ENCODE peak calls at places on chromosomes 4 and X, in nine cellular contexts. H, T, L, A, R, Y, M, J and I are unnamed samples.

GRCh38 chr4:94298725-94299252 is 43.8 kb downstream of the HPGDS start:
- DNase-seq in M (no peak), H (no peak), A (no peak), L (no peak), R (no peak), T (no peak), Y (no peak), J (no peak), I (no peak)

GRCh38 chrX:40166582-40166981 is 68.8 kb upstream of the BCOR start:
- DNase-seq in Y (no peak), L (no peak), H (no peak), R (peak), T (peak), A (no peak), M (no peak), J (no peak), I (no peak)

GRCh38 chr4:42151568-42152506 is 618 bp downstream of the BEND4 start:
- DNase-seq in A (peak), J (peak), H (no peak), Y (peak), M (no peak), T (peak), L (no peak), R (peak), I (no peak)

GRCh38 chr4:128483041-128483440 is 195.4 kb upstream of the PGRMC2 start:
- DNase-seq in L (no peak), J (no peak), A (peak), T (peak), R (no peak), H (no peak), Y (no peak), M (no peak), I (no peak)

GRCh38 chr4:54197926-54198325 is 31.2 kb upstream of the PDGFRA start:
- DNase-seq in R (no peak), T (no peak), H (no peak), L (no peak), J (no peak), A (peak), M (no peak), Y (no peak), I (no peak)

GRCh38 chr4:26891054-26891453 is 30.4 kb downstream of the STIM2 start:
- DNase-seq in R (no peak), L (no peak), J (no peak), Y (no peak), A (no peak), M (no peak), H (no peak), T (no peak), I (no peak)

GRCh38 chr4:83128235-83128929 is 13.9 kb upstream of the PLAC8 start:
- DNase-seq in M (no peak), H (no peak), J (no peak), Y (no peak), A (no peak), L (no peak), R (no peak), T (no peak), I (no peak)

GRCh38 chr4:144872508-144873293 is 225.3 kb downstream of the ANAPC10 start:
- DNase-seq in J (peak), Y (no peak), T (no peak), H (no peak), R (no peak), L (no peak), M (no peak), A (no peak), I (no peak)

GRCh38 chrX:79413009-79413408 is 45.9 kb upstream of the ITM2A start:
- DNase-seq in Y (no peak), R (peak), T (no peak), A (peak), H (no peak), M (no peak), L (no peak), J (no peak), I (no peak)

GRCh38 chr4:158209825-158210807 is at the start of gene TMEM144:
- DNase-seq in M (peak), J (peak), Y (peak), R (no peak), A (peak), L (peak), H (peak), T (peak), I (peak)

GRCh38 chrX:39067866-39068265 is 266.6 kb downstream of the MID1IP1 start:
- DNase-seq in J (no peak), H (no peak), Y (no peak), L (no peak), R (no peak), T (no peak), A (no peak), M (no peak), I (no peak)

GRCh38 chr4:187176261-187176910 is 452.7 kb upstream of the FAT1 start:
- DNase-seq in R (peak), J (no peak), T (no peak), Y (no peak), H (no peak), M (no peak), L (no peak), A (no peak), I (no peak)

GRCh38 chrX:140050906-140051305 is 85.6 kb upstream of the CXorf66 start:
- DNase-seq in Y (no peak), A (no peak), R (no peak), H (no peak), M (no peak), L (no peak), J (no peak), T (no peak), I (no peak)

GRCh38 chr4:110586137-110586850 is 36.6 kb downstream of the PITX2 start:
- DNase-seq in M (no peak), L (no peak), R (peak), A (peak), Y (no peak), H (no peak), T (no peak), J (no peak), I (no peak)

GRCh38 chrX:56813318-56813837 is 84.3 kb downstream of the NBDY start:
- DNase-seq in R (no peak), T (no peak), Y (no peak), J (no peak), L (no peak), M (no peak), H (no peak), A (no peak), I (no peak)

GRCh38 chr4:74546020-74546419 is 101.1 kb downstream of the AREG start:
- DNase-seq in J (no peak), A (no peak), R (no peak), L (no peak), T (no peak), H (no peak), Y (no peak), M (no peak), I (no peak)

GRCh38 chrX:138128025-138128671 is 562.2 kb downstream of the ZIC3 start:
- DNase-seq in Y (no peak), A (peak), J (peak), L (no peak), R (peak), H (no peak), T (peak), M (no peak), I (no peak)

GRCh38 chrX:115560978-115561604 is at the start of gene PLS3:
- DNase-seq in Y (peak), R (peak), M (peak), L (peak), T (peak), A (peak), J (peak), H (peak), I (peak)
- H3K27ac ChIP-seq in Y (peak), R (peak), M (peak), L (peak), T (peak), A (peak), J (peak), H (peak), I (peak)

GRCh38 chr4:109206610-109207009 is 95.8 kb downstream of the COL25A1 start:
- DNase-seq in R (no peak), T (no peak), J (no peak), M (no peak), H (no peak), A (no peak), Y (no peak), L (no peak), I (no peak)
- H3K27ac ChIP-seq in R (no peak), T (no peak), J (no peak), M (no peak), H (no peak), A (no peak), Y (no peak), L (no peak), I (no peak)

GRCh38 chr4:79865253-79865652 is 207.8 kb downstream of the ANTXR2 start:
- DNase-seq in M (no peak), L (no peak), T (no peak), Y (no peak), H (no peak), A (no peak), R (no peak), J (no peak), I (no peak)
- H3K27ac ChIP-seq in M (no peak), L (no peak), T (peak), Y (no peak), H (no peak), A (no peak), R (peak), J (no peak), I (no peak)

DNA sequence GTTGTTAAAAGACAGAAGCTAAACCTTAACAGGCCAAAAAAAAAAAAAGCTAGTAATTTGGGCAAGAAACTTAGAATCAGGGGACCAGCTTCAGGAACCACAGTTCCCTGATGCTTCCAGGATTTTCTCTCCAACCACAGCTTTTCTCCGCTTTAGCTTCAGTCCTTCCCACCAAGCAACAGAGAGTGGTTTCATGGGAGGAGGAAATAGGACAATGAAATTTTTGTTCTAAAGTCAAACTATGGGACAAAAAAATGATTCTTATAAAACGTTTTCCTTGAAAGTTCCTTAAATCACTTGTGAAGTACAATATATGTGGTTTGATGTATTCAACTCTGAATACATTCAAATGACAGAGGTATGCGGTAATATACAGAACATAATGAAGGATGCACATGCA is 71.0 kb upstream of the DHX15 start:
- DNase-seq in L (no peak), A (no peak), T (no peak), Y (no peak), H (no peak), J (no peak), R (no peak), M (no peak), I (no peak)
- H3K27ac ChIP-seq in L (no peak), A (no peak), T (no peak), Y (no peak), H (peak), J (peak), R (no peak), M (peak), I (no peak)

DNA sequence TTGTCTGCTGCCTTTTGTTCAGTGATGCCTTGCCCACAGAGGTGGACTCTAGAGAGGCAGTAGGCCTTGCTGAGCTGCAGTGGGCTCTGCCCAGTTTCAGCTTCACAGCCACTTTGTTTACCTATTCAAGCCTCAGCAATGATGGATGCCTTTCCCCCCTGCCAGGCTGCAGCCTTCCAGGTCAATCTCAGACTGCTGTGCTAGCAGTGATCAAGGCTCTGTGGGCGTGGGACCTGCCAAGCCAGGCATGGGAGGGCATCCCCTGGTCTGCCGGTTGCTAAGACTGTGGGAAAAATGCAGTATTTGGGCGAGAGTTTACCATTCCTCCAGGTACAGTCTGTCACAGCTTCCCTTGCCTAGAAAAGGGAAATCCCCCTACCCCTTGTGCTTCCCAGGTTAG is 175.2 kb upstream of the PBDC1 start:
- DNase-seq in M (no peak), J (no peak), Y (no peak), R (no peak), H (no peak), L (no peak), A (no peak), T (no peak), I (no peak)
- H3K27ac ChIP-seq in M (no peak), J (no peak), Y (no peak), R (no peak), H (no peak), L (no peak), A (no peak), T (no peak), I (no peak)

DNA sequence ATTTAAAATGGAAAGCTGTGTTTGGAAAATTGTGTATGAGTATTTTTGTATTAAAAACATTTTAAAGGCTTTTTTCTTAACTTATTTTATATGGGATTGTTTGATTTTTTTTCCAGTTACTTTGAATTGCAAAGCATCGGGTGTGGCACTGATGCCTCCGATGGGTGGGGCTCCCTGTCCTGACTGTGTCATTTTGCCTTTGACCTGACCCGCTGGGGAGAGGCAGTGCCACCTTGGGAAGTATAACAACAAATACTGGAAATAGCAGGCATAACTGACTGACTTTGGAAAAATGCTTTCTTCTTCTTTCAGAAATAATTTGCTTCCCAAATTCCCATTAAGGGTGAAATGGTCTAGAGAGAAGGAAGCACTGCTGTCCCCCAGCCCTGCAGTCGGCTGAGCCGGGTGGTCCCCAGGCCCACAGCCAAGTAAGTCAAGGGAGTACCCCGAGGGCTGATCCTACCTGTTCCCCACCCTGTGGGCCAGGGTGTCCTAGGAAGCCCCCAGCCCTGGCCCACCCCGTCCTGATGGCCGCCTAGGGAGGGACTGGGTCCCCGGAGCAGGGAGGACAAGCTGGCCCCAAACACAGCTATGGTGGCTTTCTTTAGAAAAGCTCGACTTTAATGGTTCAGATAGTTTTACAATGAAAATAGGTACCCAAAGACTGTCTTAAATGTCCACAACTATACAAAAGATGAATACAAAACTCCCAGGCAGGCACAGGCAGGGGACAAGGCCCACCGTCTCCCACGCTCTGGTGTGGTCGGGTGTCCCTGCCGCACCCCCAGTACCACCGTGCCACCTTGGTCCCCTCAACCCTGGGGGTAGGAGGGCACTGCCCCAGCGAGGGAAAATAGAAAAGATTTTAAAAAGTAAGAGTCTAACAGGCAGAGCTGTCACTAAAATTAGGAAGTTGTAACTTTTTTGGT is 26.4 kb downstream of the NELFA start:
- DNase-seq in J (peak), L (no peak), R (no peak), A (no peak), T (no peak), M (no peak), Y (no peak), H (no peak), I (no peak)
- H3K27ac ChIP-seq in J (peak), L (no peak), R (no peak), A (peak), T (no peak), M (no peak), Y (no peak), H (no peak), I (no peak)

GRCh38 chr4:87132035-87132434 is 88.4 kb downstream of the KLHL8 start:
- DNase-seq in J (no peak), A (no peak), R (no peak), H (no peak), M (no peak), Y (no peak), T (no peak), L (no peak), I (no peak)
- H3K27ac ChIP-seq in J (no peak), A (no peak), R (no peak), H (no peak), M (no peak), Y (no peak), T (no peak), L (no peak), I (no peak)

GRCh38 chrX:153499876-153500275 is 5.1 kb downstream of the BGN start:
- DNase-seq in T (no peak), Y (no peak), A (no peak), L (no peak), R (peak), H (peak), M (no peak), J (no peak), I (no peak)

GRCh38 chrX:153500676-153501280 is 6.0 kb downstream of the BGN start:
- DNase-seq in M (no peak), J (no peak), T (no peak), A (no peak), Y (no peak), H (no peak), L (no peak), R (no peak), I (no peak)

GRCh38 chrX:153501530-153501929 is 6.8 kb downstream of the BGN start:
- DNase-seq in Y (no peak), M (no peak), A (no peak), T (no peak), R (no peak), L (no peak), J (no peak), H (peak), I (no peak)

GRCh38 chrX:153502796-153503195 is 8.0 kb downstream of the BGN start:
- DNase-seq in L (no peak), M (no peak), J (no peak), R (no peak), Y (no peak), A (no peak), T (no peak), H (no peak), I (no peak)

DNA sequence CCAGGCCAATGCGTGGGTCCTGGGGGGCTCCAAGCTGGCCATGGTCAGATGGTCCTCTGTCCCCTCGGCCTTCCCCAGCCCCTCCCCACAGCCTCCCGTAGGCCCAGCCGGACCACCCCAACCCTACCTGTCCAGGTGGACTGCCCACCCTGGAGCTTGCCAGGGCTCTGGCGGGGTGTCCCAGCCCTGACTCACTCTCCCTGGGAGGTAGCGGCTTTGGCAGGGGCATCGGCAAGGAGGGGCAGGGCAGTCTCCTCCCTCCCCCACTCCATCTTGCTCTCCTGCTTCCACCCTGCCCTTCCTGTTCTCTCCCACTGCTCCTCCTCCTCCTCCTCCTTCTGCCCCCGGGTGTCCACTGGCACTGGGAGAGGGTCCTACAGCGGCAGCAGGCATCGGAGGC is 7.4 kb downstream of the BGN start:
- DNase-seq in R (no peak), H (no peak), L (no peak), J (no peak), M (no peak), Y (no peak), A (no peak), T (no peak), I (no peak)
- H3K27ac ChIP-seq in R (no peak), H (no peak), L (no peak), J (no peak), M (no peak), Y (no peak), A (no peak), T (no peak), I (no peak)

GRCh38 chr4:52853351-52853750 is 8.8 kb upstream of the RASL11B start:
- DNase-seq in J (no peak), H (no peak), L (no peak), Y (no peak), M (no peak), A (no peak), T (no peak), R (no peak), I (no peak)
- H3K27ac ChIP-seq in J (no peak), H (no peak), L (no peak), Y (no peak), M (no peak), A (no peak), T (no peak), R (peak), I (no peak)